ENCODE peak calls at places on chromosomes 3 and 15, in eight cellular contexts. Y is naive thymus-derived CD4-positive, alpha-beta T cell; O is ascending aorta; L is hepatocyte; Z is tibial artery; A is bronchial epithelial cell; P is neural progenitor cell; M is cardiac muscle cell. I is an unnamed sample.

GRCh38 chr3:119326976-119327375 is 32.8 kb downstream of the ARHGAP31 start:
- DNase-seq in Y (no peak), A (no peak), Z (no peak), P (no peak), O (no peak), M (no peak), L (no peak), I (no peak)

GRCh38 chr3:55157736-55158135 is 229.9 kb upstream of the LRTM1 start:
- DNase-seq in L (no peak), Z (no peak), A (no peak), O (no peak), Y (no peak), M (no peak), P (no peak), I (no peak)

GRCh38 chr3:131914090-131914691 is 120.6 kb downstream of the CPNE4 start:
- DNase-seq in L (no peak), O (no peak), A (no peak), Z (no peak), M (no peak), Y (no peak), P (no peak), I (no peak)

GRCh38 chr3:45088543-45088942 is 57.6 kb downstream of the CDCP1 start:
- DNase-seq in M (no peak), A (peak; percentile 87), Z (no peak), Y (no peak), L (no peak), P (no peak), O (no peak), I (no peak)

GRCh38 chr15:57432141-57432701 is 55.9 kb downstream of the CGNL1 start:
- DNase-seq in L (no peak), O (no peak), A (no peak), Y (no peak), P (no peak), Z (peak; percentile 48), M (no peak), I (no peak)

GRCh38 chr3:126664591-126665214 is 9.8 kb upstream of the TXNRD3 start:
- DNase-seq in Y (no peak), O (no peak), L (no peak), M (no peak), P (peak; percentile 76), A (no peak), Z (no peak), I (no peak)

GRCh38 chr3:4821331-4821730 is 157.9 kb upstream of the BHLHE40 start:
- DNase-seq in M (no peak), P (no peak), A (no peak), O (no peak), Z (no peak), Y (no peak), L (no peak), I (no peak)

GRCh38 chr3:125437631-125438435 is 62.7 kb upstream of the ZNF148 start:
- DNase-seq in A (peak; percentile 22), L (peak; percentile 64), M (peak; percentile 44), P (peak; percentile 61), Z (peak; percentile 53), Y (peak; percentile 63), O (no peak), I (peak; percentile 68)

GRCh38 chr3:164451083-164451910 is 627.0 kb downstream of the SI start:
- DNase-seq in P (peak; percentile 6), L (no peak), M (no peak), A (no peak), Z (peak; percentile 61), O (no peak), Y (no peak), I (peak; percentile 68)

GRCh38 chr15:43889072-43889471 is 62.3 kb downstream of the WDR76 start:
- DNase-seq in O (no peak), L (peak; percentile 31), Y (no peak), Z (no peak), P (no peak), A (no peak), M (no peak), I (no peak)
- H3K36me3 ChIP-seq in O (no peaks in the 10 kb centered on the region), L (no peaks in the 10 kb centered on the region), Y (no peaks in the 10 kb centered on the region), Z (no peaks in the 10 kb centered on the region), P (no peaks in the 10 kb centered on the region), A (no peaks in the 10 kb centered on the region), M (no peaks in the 10 kb centered on the region), I (no peaks in the 10 kb centered on the region)

GRCh38 chr15:39593071-39594055 is 12.5 kb downstream of the THBS1 start:
- DNase-seq in L (no peak), M (no peak), Z (no peak), O (no peak), A (peak; percentile 12), P (no peak), Y (no peak), I (no peak)

GRCh38 chr15:39591896-39592315 is 11.0 kb downstream of the THBS1 start:
- DNase-seq in O (no peak), L (no peak), Y (no peak), A (no peak), P (no peak), M (no peak), Z (no peak), I (no peak)

GRCh38 chr15:39594056-39594763 is 13.3 kb downstream of the THBS1 start:
- DNase-seq in M (no peak), Y (no peak), L (no peak), Z (no peak), A (peak; percentile 15), P (no peak), O (no peak), I (no peak)

GRCh38 chr15:39591141-39591895 is 10.4 kb downstream of the THBS1 start:
- DNase-seq in Y (no peak), O (no peak), P (no peak), A (peak; percentile 14), M (no peak), L (no peak), Z (no peak), I (no peak)

DNA sequence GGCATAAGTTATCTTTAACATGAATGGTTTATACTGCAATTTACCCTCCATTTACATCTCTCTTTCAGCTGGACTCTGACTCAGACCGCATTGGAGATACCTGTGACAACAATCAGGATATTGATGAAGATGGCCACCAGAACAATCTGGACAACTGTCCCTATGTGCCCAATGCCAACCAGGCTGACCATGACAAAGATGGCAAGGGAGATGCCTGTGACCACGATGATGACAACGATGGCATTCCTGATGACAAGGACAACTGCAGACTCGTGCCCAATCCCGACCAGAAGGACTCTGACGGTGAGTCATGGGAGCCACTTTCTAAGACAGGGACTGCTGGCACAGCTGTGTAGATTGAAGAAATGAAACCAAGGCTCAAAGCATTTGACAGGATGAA is 11.6 kb downstream of the THBS1 start:
- DNase-seq in A (peak; percentile 29), Y (no peak), P (no peak), O (no peak), L (no peak), M (no peak), Z (no peak), I (no peak)
- H3K36me3 ChIP-seq in A (peaks cover 43% of the 10 kb centered on the region), Y (no peaks in the 10 kb centered on the region), P (no peaks in the 10 kb centered on the region), O (peaks cover 82% of the 10 kb centered on the region), L (no peaks in the 10 kb centered on the region), M (peaks cover 92% of the 10 kb centered on the region), Z (peaks cover 94% of the 10 kb centered on the region), I (peaks cover 89% of the 10 kb centered on the region)

DNA sequence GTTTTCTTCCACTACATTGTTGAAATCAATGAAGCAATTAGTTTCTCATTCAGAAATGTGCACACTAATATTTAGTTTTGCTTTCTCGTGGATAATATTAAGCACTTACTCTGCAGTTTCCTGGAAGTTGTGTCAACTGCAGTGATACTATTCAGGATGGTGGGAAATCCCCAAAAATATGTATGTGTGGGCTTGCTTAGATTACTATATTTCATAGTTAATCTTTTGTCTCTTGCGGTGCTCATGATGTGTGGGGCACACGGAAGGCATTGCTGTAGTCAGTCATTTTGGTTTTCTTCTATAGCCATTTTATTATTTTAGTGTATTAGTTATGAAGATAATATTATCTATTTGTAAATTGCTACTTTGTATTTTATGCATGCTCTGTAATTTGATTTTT is 19.7 kb downstream of the RAB11A start:
- DNase-seq in Y (peak; percentile 25), O (no peak), M (no peak), A (no peak), L (no peak), Z (no peak), P (no peak), I (no peak)
- H3K36me3 ChIP-seq in Y (peaks cover 14% of the 10 kb centered on the region), O (peaks cover 57% of the 10 kb centered on the region), M (peaks cover 46% of the 10 kb centered on the region), A (peaks cover 5% of the 10 kb centered on the region), L (peaks cover 5% of the 10 kb centered on the region), Z (peaks cover 53% of the 10 kb centered on the region), P (peaks cover 7% of the 10 kb centered on the region), I (peaks cover 26% of the 10 kb centered on the region)

GRCh38 chr15:74924525-74924924 is 13.3 kb downstream of the COX5A start:
- DNase-seq in Z (no peak), M (no peak), P (no peak), A (no peak), L (no peak), O (no peak), Y (no peak), I (no peak)
- H3K36me3 ChIP-seq in Z (peaks cover 71% of the 10 kb centered on the region), M (peaks cover 73% of the 10 kb centered on the region), P (peaks cover 6% of the 10 kb centered on the region), A (peaks cover 8% of the 10 kb centered on the region), L (no peaks in the 10 kb centered on the region), O (peaks cover 79% of the 10 kb centered on the region), Y (peaks cover 71% of the 10 kb centered on the region), I (peaks cover 94% of the 10 kb centered on the region)

GRCh38 chr15:72227192-72227586 is 3.8 kb downstream of the PKM start:
- DNase-seq in L (peak; percentile 71), Y (no peak), A (peak; percentile 97), P (no peak), Z (no peak), M (no peak), O (no peak), I (no peak)
- H3K36me3 ChIP-seq in L (no peaks in the 10 kb centered on the region), Y (peaks cover 23% of the 10 kb centered on the region), A (peaks cover 8% of the 10 kb centered on the region), P (no peaks in the 10 kb centered on the region), Z (no peaks in the 10 kb centered on the region), M (no peaks in the 10 kb centered on the region), O (no peaks in the 10 kb centered on the region), I (peaks cover 6% of the 10 kb centered on the region)